ENCODE peak calls at places on chromosome 19, in seven cellular contexts. One of them, this sample, is unnamed.

GRCh38 chr19:45468803-45469131 is 971 bp downstream of the FOSB start:
- DNase-seq in astrocyte of the spinal cord: no peak
- DNase-seq in pancreas: no peak
- DNase-seq in Kasumi-1: no peak
- DNase-seq in right cardiac atrium: no peak
- DNase-seq in T-helper 2 cell: no peak
- DNase-seq in activated effector memory CD4-positive, alpha-beta T cell treated with Interleukin-2 at 50 U/mL for 16 hours: no peak
- DNase-seq in this sample: no peak

GRCh38 chr19:40150170-40150569 is 41.1 kb upstream of the MAP3K10 start:
- DNase-seq in T-helper 2 cell: no peak
- DNase-seq in pancreas: no peak
- DNase-seq in right cardiac atrium: no peak
- DNase-seq in Kasumi-1: no peak
- DNase-seq in activated effector memory CD4-positive, alpha-beta T cell treated with Interleukin-2 at 50 U/mL for 16 hours: no peak
- DNase-seq in astrocyte of the spinal cord: no peak
- DNase-seq in this sample: peak

GRCh38 chr19:51560339-51560738 is 10.7 kb upstream of the ZNF175 start:
- DNase-seq in right cardiac atrium: no peak
- DNase-seq in activated effector memory CD4-positive, alpha-beta T cell treated with Interleukin-2 at 50 U/mL for 16 hours: no peak
- DNase-seq in astrocyte of the spinal cord: no peak
- DNase-seq in Kasumi-1: no peak
- DNase-seq in T-helper 2 cell: no peak
- DNase-seq in pancreas: no peak
- DNase-seq in this sample: no peak

GRCh38 chr19:28990522-28990921 is 222.4 kb downstream of the UQCRFS1 start:
- DNase-seq in right cardiac atrium: peak
- DNase-seq in astrocyte of the spinal cord: no peak
- DNase-seq in T-helper 2 cell: no peak
- DNase-seq in activated effector memory CD4-positive, alpha-beta T cell treated with Interleukin-2 at 50 U/mL for 16 hours: no peak
- DNase-seq in pancreas: no peak
- DNase-seq in Kasumi-1: no peak
- DNase-seq in this sample: no peak

GRCh38 chr19:35166100-35167063 is 11.8 kb downstream of the FXYD5 start:
- DNase-seq in pancreas: no peak
- DNase-seq in astrocyte of the spinal cord: no peak
- DNase-seq in Kasumi-1: no peak
- DNase-seq in T-helper 2 cell: no peak
- DNase-seq in activated effector memory CD4-positive, alpha-beta T cell treated with Interleukin-2 at 50 U/mL for 16 hours: no peak
- DNase-seq in right cardiac atrium: no peak
- DNase-seq in this sample: no peak

GRCh38 chr19:47729468-47729798 is 15.9 kb upstream of the NOP53 start:
- DNase-seq in Kasumi-1: no peak
- DNase-seq in activated effector memory CD4-positive, alpha-beta T cell treated with Interleukin-2 at 50 U/mL for 16 hours: no peak
- DNase-seq in pancreas: peak
- DNase-seq in right cardiac atrium: peak
- DNase-seq in T-helper 2 cell: no peak
- DNase-seq in astrocyte of the spinal cord: peak
- DNase-seq in this sample: no peak

GRCh38 chr19:41076286-41076685 is 12.0 kb upstream of the CYP2A13 start:
- DNase-seq in astrocyte of the spinal cord: no peak
- DNase-seq in activated effector memory CD4-positive, alpha-beta T cell treated with Interleukin-2 at 50 U/mL for 16 hours: no peak
- DNase-seq in right cardiac atrium: no peak
- DNase-seq in pancreas: no peak
- DNase-seq in T-helper 2 cell: no peak
- DNase-seq in Kasumi-1: no peak
- DNase-seq in this sample: no peak

GRCh38 chr19:17950310-17951150 is 16.4 kb upstream of the KCNN1 start:
- DNase-seq in T-helper 2 cell: peak
- DNase-seq in activated effector memory CD4-positive, alpha-beta T cell treated with Interleukin-2 at 50 U/mL for 16 hours: peak
- DNase-seq in right cardiac atrium: no peak
- DNase-seq in pancreas: no peak
- DNase-seq in astrocyte of the spinal cord: no peak
- DNase-seq in Kasumi-1: no peak
- DNase-seq in this sample: no peak

GRCh38 chr19:1980782-1981181 is 34.7 kb downstream of the BTBD2 start:
- DNase-seq in T-helper 2 cell: no peak
- DNase-seq in activated effector memory CD4-positive, alpha-beta T cell treated with Interleukin-2 at 50 U/mL for 16 hours: no peak
- DNase-seq in right cardiac atrium: peak
- DNase-seq in pancreas: no peak
- DNase-seq in astrocyte of the spinal cord: no peak
- DNase-seq in Kasumi-1: no peak
- DNase-seq in this sample: no peak

GRCh38 chr19:35135389-35135909 is 590 bp upstream of the LGI4 start:
- DNase-seq in pancreas: peak
- DNase-seq in activated effector memory CD4-positive, alpha-beta T cell treated with Interleukin-2 at 50 U/mL for 16 hours: peak
- DNase-seq in Kasumi-1: peak
- DNase-seq in astrocyte of the spinal cord: peak
- DNase-seq in T-helper 2 cell: peak
- DNase-seq in right cardiac atrium: peak
- DNase-seq in this sample: peak

GRCh38 chr19:17739121-17739875 is 12.0 kb upstream of the FCHO1 start:
- DNase-seq in astrocyte of the spinal cord: no peak
- DNase-seq in right cardiac atrium: peak
- DNase-seq in activated effector memory CD4-positive, alpha-beta T cell treated with Interleukin-2 at 50 U/mL for 16 hours: no peak
- DNase-seq in Kasumi-1: peak
- DNase-seq in pancreas: no peak
- DNase-seq in T-helper 2 cell: no peak
- DNase-seq in this sample: no peak

GRCh38 chr19:42389899-42390298 is at the start of gene CNFN:
- DNase-seq in activated effector memory CD4-positive, alpha-beta T cell treated with Interleukin-2 at 50 U/mL for 16 hours: no peak
- DNase-seq in right cardiac atrium: no peak
- DNase-seq in astrocyte of the spinal cord: no peak
- DNase-seq in T-helper 2 cell: no peak
- DNase-seq in Kasumi-1: no peak
- DNase-seq in pancreas: no peak
- DNase-seq in this sample: no peak